ENCODE peak calls at places on chromosomes 2 and 18, in four cellular contexts. U is brain microvascular endothelial cell, L is testis, F is transverse colon. Z is an unnamed sample. For H3K27me3, the result is how much of the 10 kb centered on the place peaks cover.

GRCh38 chr2:170377469-170378207 is 199.7 kb downstream of the MYO3B start:
- DNase-seq in U (no peak), L (no peak), F (peak), Z (no peak)

GRCh38 chr2:42110287-42110973 is 58.7 kb upstream of the EML4 start:
- DNase-seq in U (no peak), L (peak), F (no peak), Z (no peak)

GRCh38 chr2:9739508-9739907 is 103.8 kb upstream of the TAF1B start:
- DNase-seq in U (no peak), L (peak), F (peak), Z (no peak)

GRCh38 chr2:26537069-26537825 is 59.3 kb upstream of the OTOF start:
- DNase-seq in U (no peak), L (no peak), F (peak), Z (no peak)

GRCh38 chr2:64842030-64842429 is 147.2 kb upstream of the SLC1A4 start:
- DNase-seq in U (no peak), L (no peak), F (no peak), Z (no peak)

GRCh38 chr2:234682492-234683228 is 185.8 kb upstream of the ARL4C start:
- DNase-seq in U (peak), L (no peak), F (no peak), Z (peak)

GRCh38 chr18:45877403-45877802 is 51.9 kb downstream of the SIGLEC15 start:
- DNase-seq in U (no peak), L (no peak), F (no peak), Z (no peak)

GRCh38 chr2:74552914-74553811 is 579 bp downstream of the LOXL3 start:
- DNase-seq in U (no peak), L (peak), F (no peak), Z (no peak)

GRCh38 chr2:210577263-210578071 is 21.1 kb downstream of the CPS1 start:
- DNase-seq in U (peak), L (no peak), F (no peak), Z (peak)

GRCh38 chr2:30487603-30488002 is 40.6 kb downstream of the LCLAT1 start:
- DNase-seq in U (no peak), L (no peak), F (no peak), Z (no peak)

GRCh38 chr18:73719611-73720010 is 428.0 kb downstream of the FBXO15 start:
- DNase-seq in U (no peak), L (no peak), F (no peak), Z (no peak)

GRCh38 chr2:26352892-26353291 is 6.3 kb upstream of the ADGRF3 start:
- DNase-seq in U (peak), L (no peak), F (no peak), Z (peak)

GRCh38 chr2:198316852-198317395 is 512.5 kb downstream of the PLCL1 start:
- DNase-seq in U (no peak), L (no peak), F (peak), Z (no peak)

GRCh38 chr2:222383255-222383654 is 41.1 kb upstream of the SGPP2 start:
- DNase-seq in U (no peak), L (no peak), F (no peak), Z (no peak)

GRCh38 chr18:35038881-35039491 is 2.2 kb upstream of the MAPRE2 start:
- DNase-seq in U (no peak), L (no peak), F (no peak), Z (no peak)

GRCh38 chr18:23852236-23853045 is 162.1 kb upstream of the TTC39C start:
- DNase-seq in U (no peak), L (no peak), F (no peak), Z (no peak)

GRCh38 chr2:177264209-177264538 is 353 bp downstream of the NFE2L2 start:
- DNase-seq in U (no peak), L (no peak), F (peak), Z (no peak)

GRCh38 chr2:39623916-39624315 is 41.8 kb upstream of the TMEM178A start:
- DNase-seq in U (no peak), L (no peak), F (no peak), Z (no peak)

GRCh38 chr18:77811510-77811909 is 561.9 kb downstream of the GALR1 start:
- DNase-seq in U (peak), L (no peak), F (peak), Z (peak)

GRCh38 chr2:16662440-16662839 is 3.2 kb downstream of the CYRIA start:
- DNase-seq in U (peak), L (no peak), F (no peak), Z (peak)

GRCh38 chr2:158211516-158211915 is 109.8 kb downstream of the UPP2 start:
- DNase-seq in U (no peak), L (no peak), F (no peak), Z (peak)

GRCh38 chr2:111202266-111203040 is 81.7 kb downstream of the BCL2L11 start:
- DNase-seq in U (peak), L (no peak), F (no peak), Z (peak)

GRCh38 chr2:166134252-166135151 is 6.7 kb upstream of the SCN1A start:
- DNase-seq in U (no peak), L (no peak), F (no peak), Z (no peak)

GRCh38 chr18:22813648-22814328 is 119.3 kb upstream of the RBBP8 start:
- DNase-seq in U (peak), L (no peak), F (no peak), Z (peak)

GRCh38 chr2:165718811-165719210 is 75.2 kb downstream of the GALNT3 start:
- DNase-seq in U (no peak), L (no peak), F (no peak), Z (no peak)

GRCh38 chr2:167333245-167333644 is 445.0 kb downstream of the XIRP2 start:
- DNase-seq in U (no peak), L (no peak), F (no peak), Z (no peak)

GRCh38 chr2:54789878-54790277 is 66.4 kb downstream of the EML6 start:
- DNase-seq in U (no peak), L (no peak), F (no peak), Z (peak)

GRCh38 chr2:120704696-120705095 is 31.0 kb upstream of the GLI2 start:
- DNase-seq in U (no peak), L (no peak), F (no peak), Z (no peak)

GRCh38 chr2:3578987-3579386 is 3.9 kb downstream of the RPS7 start:
- DNase-seq in U (no peak), L (no peak), F (no peak), Z (peak)
- H3K4me3 ChIP-seq in U (no peak), L (no peak), F (no peak), Z (no peak)

DNA sequence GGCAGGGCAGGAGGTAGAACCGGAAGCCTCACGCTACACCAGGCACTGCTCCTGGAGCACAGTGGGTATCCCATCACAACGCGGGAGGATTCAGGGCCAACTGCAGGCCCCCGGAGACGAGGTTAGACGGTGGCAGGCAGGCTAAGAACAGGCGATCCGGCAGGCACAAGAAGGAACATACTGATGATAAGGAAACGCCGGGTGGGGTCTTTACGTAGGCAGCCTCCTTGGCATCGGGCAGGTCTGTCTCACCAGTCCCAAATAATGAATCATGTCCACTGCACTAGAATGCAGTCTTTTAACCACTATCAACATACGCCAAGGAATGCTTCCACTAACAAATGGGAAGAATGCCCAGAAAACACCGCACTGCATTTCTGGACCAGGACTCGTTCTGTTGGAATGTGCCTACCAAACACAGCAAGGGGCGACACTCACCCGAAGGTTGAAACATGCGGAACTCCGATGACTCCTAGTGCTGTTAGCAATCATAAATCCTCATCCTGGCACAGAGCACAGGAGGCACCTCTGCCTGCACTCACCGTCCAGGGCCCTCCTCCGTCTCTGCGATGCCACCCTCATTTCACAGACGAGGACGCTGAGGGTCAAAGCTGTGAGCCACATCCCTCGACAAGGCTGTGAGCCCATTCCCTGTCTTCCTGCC is 35.2 kb downstream of the ZNF516 start:
- DNase-seq in U (peak), L (peak), F (no peak), Z (peak)
- TF ChIP-seq CTCF in U (no peak), L (no peak), F (no peak), Z (peak)

GRCh38 chr18:13446024-13446423 is 227.5 kb downstream of the LDLRAD4 start:
- DNase-seq in U (no peak), L (no peak), F (no peak), Z (no peak)
- H3K27me3 ChIP-seq in U (under half), L (under half), F (under half), Z (under half)

GRCh38 chr18:51032193-51032592 is 2.2 kb downstream of the SMAD4 start:
- DNase-seq in U (no peak), L (no peak), F (no peak), Z (no peak)
- H3K4me3 ChIP-seq in U (no peak), L (peak), F (peak), Z (no peak)

DNA sequence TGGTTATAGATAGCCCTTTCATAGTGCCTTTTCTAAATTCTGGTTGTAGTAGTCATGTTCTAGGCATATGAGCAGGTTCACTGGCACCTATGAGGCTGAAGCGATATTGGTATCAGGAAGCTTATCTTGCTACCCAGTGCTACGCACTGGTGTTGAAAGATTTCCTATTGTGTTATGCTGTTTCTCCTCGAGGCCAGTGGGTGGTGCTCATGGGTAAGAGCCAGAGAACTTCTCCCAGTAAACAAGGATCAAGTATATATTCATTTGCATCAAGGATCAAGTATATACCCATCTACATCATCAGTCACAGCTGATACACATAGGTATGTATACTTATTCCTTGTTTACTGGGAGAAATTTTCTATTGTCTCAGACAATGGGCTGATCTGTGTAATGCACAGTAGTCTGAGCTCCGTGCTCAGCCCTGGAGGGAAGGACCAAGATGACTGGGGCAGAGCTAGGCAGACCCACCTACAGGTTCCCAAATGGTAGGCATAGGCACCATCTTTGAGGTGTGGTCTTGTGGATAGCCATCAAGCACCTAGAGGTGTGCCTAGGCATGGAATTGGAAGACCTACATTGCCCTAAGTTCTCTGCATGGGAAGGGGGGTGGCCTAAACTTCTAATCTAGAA is 101.2 kb upstream of the GALNT13 start:
- DNase-seq in U (no peak), L (no peak), F (no peak), Z (no peak)
- TF ChIP-seq CTCF in U (peak), L (peak), F (no peak), Z (no peak)

DNA sequence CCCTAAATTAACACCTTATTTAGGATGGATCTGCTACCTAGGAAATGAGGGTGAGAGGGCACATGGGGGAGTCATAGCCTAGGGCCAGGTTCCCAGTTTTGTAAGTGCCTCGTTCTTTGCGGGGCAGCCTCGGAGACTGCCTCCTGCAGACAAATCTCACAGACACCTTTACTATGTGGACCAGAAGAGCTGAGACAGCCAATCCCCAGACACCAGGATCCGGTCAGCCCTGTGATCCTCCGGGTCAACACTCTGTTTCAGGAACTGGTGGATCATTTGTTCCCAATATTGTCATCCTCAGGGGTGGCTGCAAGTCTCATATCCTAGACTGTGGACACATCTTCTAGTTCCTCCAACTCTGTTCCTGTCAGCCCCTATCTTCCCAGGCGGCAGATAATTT is 6.4 kb upstream of the GDF7 start:
- DNase-seq in U (no peak), L (no peak), F (no peak), Z (no peak)
- H3K27me3 ChIP-seq in U (half or more), L (under half), F (half or more), Z (under half)

GRCh38 chr2:44927979-44928659 is 13.4 kb upstream of the SIX3 start:
- DNase-seq in U (no peak), L (no peak), F (no peak), Z (no peak)
- H3K4me3 ChIP-seq in U (no peak), L (peak), F (peak), Z (no peak)

DNA sequence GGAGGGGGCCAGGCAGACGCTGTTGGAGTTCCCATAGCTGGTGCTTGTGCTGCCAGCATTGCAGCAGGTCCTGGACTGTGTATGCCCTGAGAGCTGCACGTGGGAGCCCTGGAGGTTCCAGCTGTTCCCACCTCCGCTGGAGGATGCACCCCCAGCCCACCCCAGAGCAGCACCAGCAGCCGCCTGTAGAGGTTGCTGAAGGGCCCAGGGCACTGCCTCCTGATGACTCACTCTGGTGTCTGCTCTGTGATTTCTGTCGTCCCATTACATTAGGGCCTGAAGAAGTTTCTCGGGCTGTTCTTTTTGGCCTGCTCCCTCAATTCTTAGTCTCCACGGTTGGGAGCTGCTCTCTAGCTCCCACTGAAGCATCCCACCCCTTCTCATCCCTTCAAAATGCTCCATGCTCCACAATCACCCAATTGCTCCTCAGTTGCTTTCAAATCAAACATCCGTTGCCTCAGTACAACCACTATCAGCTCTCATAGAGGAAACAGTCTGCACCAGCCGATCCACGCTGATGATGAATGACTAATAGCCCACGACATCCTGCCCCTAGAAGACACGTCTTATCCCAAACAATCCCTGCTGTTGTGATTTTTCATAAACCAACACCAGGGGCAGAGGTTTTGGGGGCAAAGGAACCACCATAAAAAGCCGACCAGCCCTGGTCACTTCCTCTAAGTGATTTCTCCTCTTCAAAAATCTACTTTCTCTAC is 65.2 kb upstream of the RNF152 start:
- DNase-seq in U (peak), L (no peak), F (no peak), Z (no peak)
- TF ChIP-seq CTCF in U (peak), L (no peak), F (no peak), Z (peak)

GRCh38 chr2:176146101-176146500 is 5.2 kb upstream of the HOXD4 start:
- DNase-seq in U (no peak), L (no peak), F (no peak), Z (no peak)

GRCh38 chr2:176147215-176147789 is 4.0 kb upstream of the HOXD4 start:
- DNase-seq in U (no peak), L (no peak), F (no peak), Z (no peak)

GRCh38 chr2:176145085-176145969 is 6.0 kb upstream of the HOXD4 start:
- DNase-seq in U (no peak), L (no peak), F (no peak), Z (no peak)

GRCh38 chr2:176147790-176148496 is 3.4 kb upstream of the HOXD4 start:
- DNase-seq in U (no peak), L (peak), F (no peak), Z (no peak)

GRCh38 chr2:176146645-176147044 is 4.7 kb upstream of the HOXD4 start:
- DNase-seq in U (no peak), L (no peak), F (no peak), Z (no peak)
- H3K27me3 ChIP-seq in U (half or more), L (under half), F (under half), Z (half or more)

GRCh38 chr18:57439985-57440330 is 4.8 kb downstream of the ONECUT2 start:
- DNase-seq in U (no peak), L (no peak), F (no peak), Z (no peak)

GRCh38 chr18:57439617-57439975 is 4.4 kb downstream of the ONECUT2 start:
- DNase-seq in U (no peak), L (no peak), F (no peak), Z (no peak)

GRCh38 chr18:57443247-57443646 is 8.1 kb downstream of the ONECUT2 start:
- DNase-seq in U (no peak), L (no peak), F (no peak), Z (no peak)

GRCh38 chr18:57440331-57441101 is 5.3 kb downstream of the ONECUT2 start:
- DNase-seq in U (no peak), L (no peak), F (no peak), Z (no peak)

DNA sequence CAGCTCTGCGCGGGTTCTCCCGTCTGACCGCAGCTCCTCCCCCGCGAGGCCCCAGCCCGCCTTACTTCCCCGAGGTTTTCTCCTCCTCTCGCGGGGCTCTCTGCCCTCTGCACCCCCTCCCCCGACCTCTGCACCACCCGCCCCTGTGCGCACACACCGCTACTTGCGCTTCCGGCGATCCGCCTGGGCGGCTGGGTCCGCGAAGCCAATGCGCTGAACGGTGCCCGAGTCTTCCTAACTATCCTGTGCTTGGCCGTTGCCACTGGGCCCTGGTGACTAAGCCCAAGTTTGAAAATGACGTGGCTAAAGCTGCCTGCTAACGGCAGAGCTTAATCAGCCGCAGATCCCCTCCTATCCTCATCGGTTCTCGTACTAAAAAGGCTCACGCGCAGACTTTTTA is 6.2 kb downstream of the ONECUT2 start:
- DNase-seq in U (no peak), L (no peak), F (no peak), Z (peak)
- H3K4me3 ChIP-seq in U (no peak), L (peak), F (peak), Z (no peak)

Z was measured in bronchial epithelial cell.